ENCODE peak calls at places on chromosome 15, in five cellular contexts. U, I, L, O and N are unnamed samples.

GRCh38 chr15:101320501-101321052 is 25.5 kb upstream of the SNRPA1 start:
- DNase-seq in O (no peak), L (no peak), I (no peak), U (no peak), N (no peak)

GRCh38 chr15:100731259-100732156 is 129.1 kb downstream of the ASB7 start:
- DNase-seq in I (no peak), O (no peak), U (no peak), L (no peak), N (no peak)

GRCh38 chr15:80160570-80161156 is 7.9 kb downstream of the FAH start:
- DNase-seq in U (no peak), O (peak; percentile 87), L (peak; percentile 72), I (peak; percentile 39), N (no peak)

GRCh38 chr15:77631790-77632551 is 741 bp downstream of the LINGO1 start:
- DNase-seq in U (no peak), O (no peak), I (no peak), L (peak; percentile 44), N (no peak)

GRCh38 chr15:51223771-51224229 is 114.6 kb downstream of the CYP19A1 start:
- DNase-seq in I (no peak), O (no peak), L (peak; percentile 14), U (peak; percentile 65), N (no peak)

GRCh38 chr15:68676011-68676605 is 97.3 kb downstream of the CORO2B start:
- DNase-seq in I (no peak), U (no peak), O (no peak), L (no peak), N (no peak)

GRCh38 chr15:31254431-31255175 is 72.0 kb upstream of the KLF13 start:
- DNase-seq in O (no peak), I (no peak), L (no peak), U (no peak), N (no peak)

GRCh38 chr15:58703610-58704009 is 45.9 kb downstream of the ADAM10 start:
- DNase-seq in U (no peak), O (no peak), L (no peak), I (no peak), N (no peak)

GRCh38 chr15:22786868-22787698 is 639 bp downstream of the NIPA1 start:
- DNase-seq in I (no peak), O (peak; percentile 10), U (no peak), L (peak; percentile 34), N (peak; percentile 73)

GRCh38 chr15:96348112-96349027 is 17.9 kb downstream of the NR2F2 start:
- DNase-seq in L (no peak), I (no peak), U (no peak), O (no peak), N (no peak)

GRCh38 chr15:85589873-85590272 is 204.9 kb downstream of the KLHL25 start:
- DNase-seq in O (peak; percentile 82), L (no peak), U (no peak), I (no peak), N (no peak)

GRCh38 chr15:47551079-47551478 is 166.2 kb upstream of the SEMA6D start:
- DNase-seq in I (no peak), O (no peak), U (no peak), L (no peak), N (peak; percentile 53)

GRCh38 chr15:54208786-54209185 is 230.5 kb downstream of the UNC13C start:
- DNase-seq in O (no peak), I (no peak), U (no peak), L (no peak), N (no peak)

GRCh38 chr15:52788099-52788986 is 1.8 kb downstream of the ONECUT1 start:
- DNase-seq in U (no peak), L (no peak), I (no peak), O (no peak), N (peak; percentile 68)

GRCh38 chr15:52790941-52791751 is 1.0 kb upstream of the ONECUT1 start:
- DNase-seq in U (no peak), O (no peak), I (no peak), L (no peak), N (peak; percentile 72)

GRCh38 chr15:52789008-52789600 is 1.0 kb downstream of the ONECUT1 start:
- DNase-seq in L (no peak), O (no peak), U (no peak), I (no peak), N (no peak)

GRCh38 chr15:52790166-52790708 is at the start of gene ONECUT1:
- DNase-seq in L (peak; percentile 84), U (no peak), I (no peak), O (peak; percentile 37), N (peak; percentile 87)

DNA sequence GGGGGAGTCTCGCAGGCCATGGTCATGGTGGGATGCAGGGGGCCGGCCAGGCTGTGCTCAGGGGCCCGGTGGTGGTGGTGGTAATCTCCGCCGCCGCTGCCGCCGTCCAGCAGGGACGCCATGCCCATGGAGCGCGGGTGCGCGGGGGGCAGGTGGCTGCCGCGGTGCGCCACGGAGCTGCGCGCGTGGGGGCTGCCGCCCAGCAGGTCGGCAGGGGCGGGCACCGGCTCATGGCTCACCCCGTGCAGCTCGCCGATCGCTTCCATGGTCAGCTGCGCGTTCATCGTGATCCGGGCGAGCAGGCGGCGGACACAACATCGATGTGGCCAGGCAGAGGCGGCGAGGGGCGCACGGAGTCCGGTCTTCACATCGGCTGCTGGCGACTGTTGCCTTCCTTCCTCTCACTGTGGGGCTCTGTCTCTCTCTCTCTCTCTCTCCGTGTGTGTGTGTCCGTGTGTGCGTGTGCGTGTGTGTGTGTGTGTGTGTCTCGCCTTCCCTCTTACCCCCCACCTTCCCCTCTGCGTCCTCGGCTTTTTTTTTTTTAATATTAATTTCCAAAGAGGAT is 453 bp downstream of the ONECUT1 start:
- DNase-seq in I (no peak), L (no peak), O (no peak), U (no peak), N (no peak)
- TF ChIP-seq SP1 in I (no peak), L (no peak), O (no peak), U (no peak), N (no peak)

GRCh38 chr15:41018534-41018933 is 65.3 kb downstream of the CHAC1 start:
- DNase-seq in U (no peak), I (no peak), O (no peak), L (no peak), N (no peak)

GRCh38 chr15:41017051-41017735 is 63.9 kb downstream of the CHAC1 start:
- DNase-seq in U (no peak), L (no peak), O (no peak), I (no peak), N (no peak)

GRCh38 chr15:41011055-41011815 is 58.0 kb downstream of the CHAC1 start:
- DNase-seq in U (no peak), O (no peak), L (no peak), I (no peak), N (no peak)

GRCh38 chr15:41010335-41010734 is 57.1 kb downstream of the CHAC1 start:
- DNase-seq in L (no peak), I (no peak), O (no peak), U (no peak), N (no peak)

GRCh38 chr15:41013698-41014414 is 60.6 kb downstream of the CHAC1 start:
- DNase-seq in I (peak; percentile 50), O (no peak), U (no peak), L (no peak), N (no peak)
- H3K4me1 ChIP-seq in I (peaks cover 21% of the 10 kb centered on the region), O (peaks cover 6% of the 10 kb centered on the region), U (no peaks in the 10 kb centered on the region), L (no peaks in the 10 kb centered on the region), N (no peaks in the 10 kb centered on the region)

GRCh38 chr15:48572823-48573222 is 72.7 kb downstream of the FBN1 start:
- DNase-seq in I (no peak), L (no peak), O (no peak), U (no peak), N (no peak)
- TF ChIP-seq SP1 in I (no peak), L (no peak), O (no peak), U (no peak), N (no peak)

DNA sequence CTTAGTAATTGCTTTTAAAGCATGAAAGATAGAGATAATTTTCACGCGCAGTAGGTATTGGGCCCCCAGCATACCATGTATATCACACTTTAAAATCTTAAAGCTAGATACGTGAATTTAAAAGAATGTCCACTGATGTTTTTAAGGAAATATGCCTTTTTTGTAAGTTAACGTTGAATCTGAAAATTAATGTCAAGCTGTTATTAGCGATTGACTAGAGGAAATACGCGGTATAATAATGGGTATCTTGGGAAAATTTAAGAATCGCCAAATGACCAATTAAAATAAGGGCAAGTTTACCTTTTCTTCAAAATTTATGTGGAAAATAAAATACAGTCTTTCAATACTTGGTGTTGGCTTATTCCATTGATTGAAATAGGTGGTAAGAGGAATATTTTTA is 13.3 kb upstream of the CHD2 start:
- DNase-seq in O (no peak), I (no peak), U (no peak), L (no peak), N (no peak)
- H3K4me1 ChIP-seq in O (peaks cover 56% of the 10 kb centered on the region), I (peaks cover 5% of the 10 kb centered on the region), U (peaks cover 17% of the 10 kb centered on the region), L (no peaks in the 10 kb centered on the region), N (peaks cover 2% of the 10 kb centered on the region)

GRCh38 chr15:38524156-38524555 is 40.5 kb downstream of the RASGRP1 start:
- DNase-seq in O (no peak), L (no peak), U (no peak), I (no peak), N (no peak)
- TF ChIP-seq SP1 in O (no peak), L (no peak), U (no peak), I (no peak), N (no peak)